ENCODE peak calls at places on chromosomes 16 and 17, in four cellular contexts. N is heart left ventricle, A is stomach, I is heart right ventricle. Q is an unnamed sample. For H3K27me3, the result is how much of the 10 kb centered on the place peaks cover.

GRCh38 chr17:81494984-81495383 is 17.6 kb downstream of the ACTG1 start:
- DNase-seq in N (no peak), I (no peak), A (no peak), Q (no peak)

GRCh38 chr17:47172698-47173565 is 16.2 kb downstream of the CDC27 start:
- DNase-seq in I (no peak), N (no peak), A (no peak), Q (peak)

GRCh38 chr17:73048170-73048569 is 44.3 kb downstream of the SLC39A11 start:
- DNase-seq in I (no peak), N (no peak), A (no peak), Q (no peak)

GRCh38 chr17:44848961-44849489 is 1.3 kb downstream of the HIGD1B start:
- DNase-seq in N (no peak), A (no peak), I (no peak), Q (no peak)

GRCh38 chr16:25106567-25107465 is 4.7 kb upstream of the LCMT1 start:
- DNase-seq in N (peak), I (peak), A (peak), Q (peak)

GRCh38 chr17:62064791-62065563 is at the start of gene MED13:
- DNase-seq in N (peak), I (peak), A (peak), Q (peak)

GRCh38 chr17:17186051-17186450 is 20.1 kb downstream of the PLD6 start:
- DNase-seq in N (no peak), I (no peak), A (peak), Q (peak)

GRCh38 chr16:56606071-56606687 is 2.2 kb upstream of the MT2A start:
- DNase-seq in N (no peak), A (no peak), I (no peak), Q (no peak)

GRCh38 chr17:30550512-30551273 is 73.5 kb downstream of the GOSR1 start:
- DNase-seq in I (no peak), A (peak), N (no peak), Q (no peak)

GRCh38 chr16:57813466-57813865 is 11.2 kb upstream of the KIFC3 start:
- DNase-seq in N (no peak), I (no peak), A (no peak), Q (no peak)

GRCh38 chr17:44972953-44973352 is 4.8 kb upstream of the C1QL1 start:
- DNase-seq in N (no peak), A (no peak), I (no peak), Q (peak)

GRCh38 chr16:12494716-12495115 is 309.0 kb downstream of the CPPED1 start:
- DNase-seq in A (no peak), N (no peak), I (no peak), Q (no peak)

GRCh38 chr17:62761884-62762283 is 46.2 kb downstream of the MARCHF10 start:
- DNase-seq in N (no peak), A (no peak), I (no peak), Q (no peak)

GRCh38 chr16:64452446-64452845 is 669.4 kb downstream of the CDH11 start:
- DNase-seq in A (no peak), I (no peak), N (no peak), Q (no peak)

GRCh38 chr16:86494039-86494564 is 16.2 kb upstream of the FOXF1 start:
- DNase-seq in A (no peak), I (no peak), N (no peak), Q (no peak)

GRCh38 chr17:34757106-34757505 is 177.7 kb downstream of the TMEM132E start:
- DNase-seq in N (no peak), A (no peak), I (no peak), Q (no peak)

GRCh38 chr17:15112881-15113617 is 152.1 kb downstream of the PMP22 start:
- DNase-seq in I (no peak), A (no peak), N (no peak), Q (no peak)

GRCh38 chr16:12542818-12543699 is 260.6 kb downstream of the CPPED1 start:
- DNase-seq in A (no peak), I (no peak), N (no peak), Q (no peak)

GRCh38 chr17:80931421-80932265 is 60.0 kb upstream of the CHMP6 start:
- DNase-seq in I (no peak), N (no peak), A (no peak), Q (peak)

GRCh38 chr17:76446449-76447231 is 6.3 kb downstream of the UBE2O start:
- DNase-seq in I (no peak), A (peak), N (no peak), Q (peak)

GRCh38 chr16:70576431-70577255 is 53.0 kb downstream of the SF3B3 start:
- DNase-seq in I (no peak), N (no peak), A (no peak), Q (peak)

GRCh38 chr16:49625311-49626035 is 230.4 kb downstream of the ZNF423 start:
- DNase-seq in A (no peak), I (no peak), N (no peak), Q (no peak)

GRCh38 chr16:66251406-66252160 is 114.9 kb upstream of the CDH5 start:
- DNase-seq in N (no peak), A (no peak), I (no peak), Q (no peak)
- H3K27ac ChIP-seq in N (peak), A (peak), I (peak), Q (no peak)

DNA sequence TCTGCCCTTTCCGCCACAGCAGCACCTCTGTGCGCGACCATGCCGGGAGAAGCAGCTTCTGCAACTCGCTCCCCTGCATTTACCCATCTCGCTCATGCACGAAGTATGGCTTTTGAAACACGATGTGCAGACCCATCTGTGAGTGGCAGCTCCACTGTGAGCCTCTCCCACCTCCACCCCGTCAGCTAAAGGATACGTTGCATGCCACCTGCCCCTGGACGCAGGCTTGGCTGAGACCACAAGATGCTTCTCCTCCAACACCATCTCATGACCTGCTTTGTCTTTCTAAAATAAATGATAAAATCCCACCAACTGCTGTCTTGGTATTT is 100.9 kb downstream of the ZNF778 start:
- DNase-seq in I (no peak), N (no peak), A (no peak), Q (no peak)
- H3K27me3 ChIP-seq in I (under half), N (under half), A (under half), Q (under half)

GRCh38 chr16:19853973-19854876 is 30.4 kb downstream of the GPRC5B start:
- DNase-seq in I (no peak), A (no peak), N (no peak), Q (no peak)

GRCh38 chr16:19858654-19859018 is 26.0 kb downstream of the GPRC5B start:
- DNase-seq in N (no peak), A (no peak), I (no peak), Q (no peak)

GRCh38 chr16:19858006-19858653 is 26.5 kb downstream of the GPRC5B start:
- DNase-seq in N (no peak), I (no peak), A (no peak), Q (no peak)

GRCh38 chr16:19857593-19857992 is 27.1 kb downstream of the GPRC5B start:
- DNase-seq in I (no peak), N (no peak), A (no peak), Q (no peak)

DNA sequence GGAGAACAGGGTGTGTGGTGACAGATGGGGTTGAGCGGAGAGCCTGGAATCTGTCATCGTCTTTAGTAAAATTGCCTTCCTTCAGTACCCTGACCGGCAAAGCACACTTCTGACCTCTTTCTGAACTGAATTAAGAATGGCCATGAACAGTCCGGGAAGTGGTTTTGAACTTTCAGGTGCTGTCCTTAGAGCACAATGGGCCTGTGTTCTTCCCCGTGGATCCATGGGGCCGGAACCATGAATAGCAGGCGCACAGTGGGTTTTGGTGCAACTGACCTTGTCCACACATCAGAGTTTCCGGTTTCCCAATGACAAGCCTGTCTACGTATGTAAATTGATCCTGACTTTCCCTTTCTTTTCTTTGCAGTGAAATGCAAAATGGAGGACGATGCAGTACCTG is 28.5 kb downstream of the GPRC5B start:
- DNase-seq in I (no peak), N (no peak), A (no peak), Q (no peak)
- H3K27ac ChIP-seq in I (no peak), N (no peak), A (no peak), Q (no peak)

DNA sequence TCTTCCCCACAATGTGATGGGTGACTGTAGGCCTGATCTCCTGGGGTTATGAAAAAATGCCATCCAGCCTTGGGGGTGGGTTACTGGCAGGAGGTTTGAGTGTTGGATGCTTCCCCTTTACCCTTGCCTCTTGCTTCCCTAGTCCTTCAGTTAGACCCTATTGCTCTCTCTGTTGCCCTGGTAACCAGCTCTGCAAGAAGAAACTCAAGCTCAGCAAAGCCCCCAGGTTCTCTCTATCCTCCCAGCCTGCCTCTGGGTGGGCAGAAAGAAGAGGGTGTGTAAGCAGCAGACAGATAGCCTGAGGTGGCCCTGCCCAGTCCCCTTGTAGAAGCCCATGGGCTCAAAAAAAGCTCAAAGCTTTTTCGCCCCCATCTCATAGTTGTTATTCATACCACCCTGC is 2.7 kb upstream of the RAPGEFL1 start:
- DNase-seq in A (no peak), I (no peak), N (no peak), Q (no peak)
- H3K27me3 ChIP-seq in A (under half), I (under half), N (under half), Q (under half)

GRCh38 chr16:31467151-31467550 is 4.8 kb upstream of the TGFB1I1 start:
- DNase-seq in I (no peak), N (no peak), A (no peak), Q (no peak)
- H3K27ac ChIP-seq in I (peak), N (no peak), A (no peak), Q (no peak)